ENCODE peak calls at places on chromosome 7, in seven cellular contexts. One of them, this sample, is unnamed.

GRCh38 chr7:73701357-73701995 is 18.0 kb downstream of the STX1A start:
- DNase-seq in GM23338: peak
- DNase-seq in tibial nerve: no peak
- DNase-seq in stimulated activated CD8-positive, alpha-beta memory T cell treated with anti-CD3 and anti-CD28 coated beads, Interleukin-2, amount 100 ng/mL, for 48 hours: peak
- DNase-seq in HT1080: peak
- DNase-seq in AG09309: no peak
- DNase-seq in stimulated activated CD4-positive, alpha-beta T cell treated with anti-CD3 and anti-CD28 coated beads, Interleukin-2, amount 100 ng/mL, for 48 hours: no peak
- DNase-seq in this sample: no peak

GRCh38 chr7:15720849-15721471 is 34.5 kb upstream of the MEOX2 start:
- DNase-seq in GM23338: peak
- DNase-seq in tibial nerve: peak
- DNase-seq in stimulated activated CD8-positive, alpha-beta memory T cell treated with anti-CD3 and anti-CD28 coated beads, Interleukin-2, amount 100 ng/mL, for 48 hours: no peak
- DNase-seq in HT1080: peak
- DNase-seq in AG09309: peak
- DNase-seq in stimulated activated CD4-positive, alpha-beta T cell treated with anti-CD3 and anti-CD28 coated beads, Interleukin-2, amount 100 ng/mL, for 48 hours: peak
- DNase-seq in this sample: peak

GRCh38 chr7:158085741-158086695 is 501.6 kb downstream of the PTPRN2 start:
- DNase-seq in GM23338: no peak
- DNase-seq in tibial nerve: no peak
- DNase-seq in stimulated activated CD8-positive, alpha-beta memory T cell treated with anti-CD3 and anti-CD28 coated beads, Interleukin-2, amount 100 ng/mL, for 48 hours: no peak
- DNase-seq in HT1080: no peak
- DNase-seq in AG09309: no peak
- DNase-seq in stimulated activated CD4-positive, alpha-beta T cell treated with anti-CD3 and anti-CD28 coated beads, Interleukin-2, amount 100 ng/mL, for 48 hours: no peak
- DNase-seq in this sample: no peak

GRCh38 chr7:101814996-101815825 is 2.2 kb upstream of the CUX1 start:
- DNase-seq in GM23338: peak
- DNase-seq in tibial nerve: no peak
- DNase-seq in stimulated activated CD8-positive, alpha-beta memory T cell treated with anti-CD3 and anti-CD28 coated beads, Interleukin-2, amount 100 ng/mL, for 48 hours: peak
- DNase-seq in HT1080: no peak
- DNase-seq in AG09309: no peak
- DNase-seq in stimulated activated CD4-positive, alpha-beta T cell treated with anti-CD3 and anti-CD28 coated beads, Interleukin-2, amount 100 ng/mL, for 48 hours: peak
- DNase-seq in this sample: no peak

GRCh38 chr7:106114735-106115383 is 2.7 kb upstream of the SYPL1 start:
- DNase-seq in GM23338: no peak
- DNase-seq in tibial nerve: no peak
- DNase-seq in stimulated activated CD8-positive, alpha-beta memory T cell treated with anti-CD3 and anti-CD28 coated beads, Interleukin-2, amount 100 ng/mL, for 48 hours: no peak
- DNase-seq in HT1080: no peak
- DNase-seq in AG09309: no peak
- DNase-seq in stimulated activated CD4-positive, alpha-beta T cell treated with anti-CD3 and anti-CD28 coated beads, Interleukin-2, amount 100 ng/mL, for 48 hours: no peak
- DNase-seq in this sample: no peak

GRCh38 chr7:7607010-7607409 is 33.5 kb upstream of the UMAD1 start:
- DNase-seq in GM23338: no peak
- DNase-seq in tibial nerve: no peak
- DNase-seq in stimulated activated CD8-positive, alpha-beta memory T cell treated with anti-CD3 and anti-CD28 coated beads, Interleukin-2, amount 100 ng/mL, for 48 hours: no peak
- DNase-seq in HT1080: no peak
- DNase-seq in AG09309: no peak
- DNase-seq in stimulated activated CD4-positive, alpha-beta T cell treated with anti-CD3 and anti-CD28 coated beads, Interleukin-2, amount 100 ng/mL, for 48 hours: no peak
- DNase-seq in this sample: no peak

GRCh38 chr7:157320607-157320979 is 16.2 kb upstream of the DNAJB6 start:
- DNase-seq in GM23338: no peak
- DNase-seq in tibial nerve: peak
- DNase-seq in stimulated activated CD8-positive, alpha-beta memory T cell treated with anti-CD3 and anti-CD28 coated beads, Interleukin-2, amount 100 ng/mL, for 48 hours: no peak
- DNase-seq in HT1080: no peak
- DNase-seq in AG09309: no peak
- DNase-seq in stimulated activated CD4-positive, alpha-beta T cell treated with anti-CD3 and anti-CD28 coated beads, Interleukin-2, amount 100 ng/mL, for 48 hours: no peak
- DNase-seq in this sample: no peak

GRCh38 chr7:73433924-73434700 is 534 bp downstream of the FZD9 start:
- DNase-seq in GM23338: peak
- DNase-seq in tibial nerve: no peak
- DNase-seq in stimulated activated CD8-positive, alpha-beta memory T cell treated with anti-CD3 and anti-CD28 coated beads, Interleukin-2, amount 100 ng/mL, for 48 hours: no peak
- DNase-seq in HT1080: no peak
- DNase-seq in AG09309: no peak
- DNase-seq in stimulated activated CD4-positive, alpha-beta T cell treated with anti-CD3 and anti-CD28 coated beads, Interleukin-2, amount 100 ng/mL, for 48 hours: no peak
- DNase-seq in this sample: no peak

GRCh38 chr7:89511900-89512299 is 642.4 kb upstream of the STEAP1 start:
- DNase-seq in GM23338: no peak
- DNase-seq in tibial nerve: no peak
- DNase-seq in stimulated activated CD8-positive, alpha-beta memory T cell treated with anti-CD3 and anti-CD28 coated beads, Interleukin-2, amount 100 ng/mL, for 48 hours: no peak
- DNase-seq in HT1080: no peak
- DNase-seq in AG09309: no peak
- DNase-seq in stimulated activated CD4-positive, alpha-beta T cell treated with anti-CD3 and anti-CD28 coated beads, Interleukin-2, amount 100 ng/mL, for 48 hours: no peak
- DNase-seq in this sample: no peak

GRCh38 chr7:44561962-44562621 is 11.6 kb downstream of the DDX56 start:
- DNase-seq in GM23338: peak
- DNase-seq in tibial nerve: no peak
- DNase-seq in stimulated activated CD8-positive, alpha-beta memory T cell treated with anti-CD3 and anti-CD28 coated beads, Interleukin-2, amount 100 ng/mL, for 48 hours: no peak
- DNase-seq in HT1080: peak
- DNase-seq in AG09309: no peak
- DNase-seq in stimulated activated CD4-positive, alpha-beta T cell treated with anti-CD3 and anti-CD28 coated beads, Interleukin-2, amount 100 ng/mL, for 48 hours: no peak
- DNase-seq in this sample: peak

GRCh38 chr7:41973331-41973730 is 263.7 kb downstream of the GLI3 start:
- DNase-seq in GM23338: no peak
- DNase-seq in tibial nerve: no peak
- DNase-seq in stimulated activated CD8-positive, alpha-beta memory T cell treated with anti-CD3 and anti-CD28 coated beads, Interleukin-2, amount 100 ng/mL, for 48 hours: no peak
- DNase-seq in HT1080: no peak
- DNase-seq in AG09309: no peak
- DNase-seq in stimulated activated CD4-positive, alpha-beta T cell treated with anti-CD3 and anti-CD28 coated beads, Interleukin-2, amount 100 ng/mL, for 48 hours: no peak
- DNase-seq in this sample: no peak

GRCh38 chr7:28591275-28591674 is 179.0 kb downstream of the CREB5 start:
- DNase-seq in GM23338: no peak
- DNase-seq in tibial nerve: no peak
- DNase-seq in stimulated activated CD8-positive, alpha-beta memory T cell treated with anti-CD3 and anti-CD28 coated beads, Interleukin-2, amount 100 ng/mL, for 48 hours: no peak
- DNase-seq in HT1080: no peak
- DNase-seq in AG09309: no peak
- DNase-seq in stimulated activated CD4-positive, alpha-beta T cell treated with anti-CD3 and anti-CD28 coated beads, Interleukin-2, amount 100 ng/mL, for 48 hours: no peak
- DNase-seq in this sample: no peak

GRCh38 chr7:108266489-108266888 is 136.3 kb upstream of the LAMB4 start:
- DNase-seq in GM23338: no peak
- DNase-seq in tibial nerve: no peak
- DNase-seq in stimulated activated CD8-positive, alpha-beta memory T cell treated with anti-CD3 and anti-CD28 coated beads, Interleukin-2, amount 100 ng/mL, for 48 hours: no peak
- DNase-seq in HT1080: peak
- DNase-seq in AG09309: no peak
- DNase-seq in stimulated activated CD4-positive, alpha-beta T cell treated with anti-CD3 and anti-CD28 coated beads, Interleukin-2, amount 100 ng/mL, for 48 hours: no peak
- DNase-seq in this sample: no peak

This sample was measured in foreskin keratinocyte.